ENCODE peak calls at places on chromosome 15, in eight cellular contexts. One of them, this sample, is unnamed.

GRCh38 chr15:35505816-35506215 is 40.1 kb downstream of the DPH6 start:
- DNase-seq in body of pancreas: no peak
- DNase-seq in upper lobe of left lung: no peak
- DNase-seq in IMR-90: no peak
- DNase-seq in heart left ventricle: no peak
- DNase-seq in breast epithelium: no peak
- DNase-seq in stomach: no peak
- DNase-seq in transverse colon: no peak
- DNase-seq in this sample: no peak

GRCh38 chr15:40266828-40267304 is 16.0 kb downstream of the ANKRD63 start:
- DNase-seq in body of pancreas: no peak
- DNase-seq in upper lobe of left lung: peak; percentile 92
- DNase-seq in IMR-90: peak; percentile 97
- DNase-seq in heart left ventricle: no peak
- DNase-seq in breast epithelium: no peak
- DNase-seq in stomach: peak; percentile 57
- DNase-seq in transverse colon: peak; percentile 45
- DNase-seq in this sample: peak; percentile 47

GRCh38 chr15:96332854-96333193 is 2.3 kb downstream of the NR2F2 start:
- DNase-seq in body of pancreas: no peak
- DNase-seq in upper lobe of left lung: no peak
- DNase-seq in IMR-90: no peak
- DNase-seq in heart left ventricle: no peak
- DNase-seq in breast epithelium: no peak
- DNase-seq in stomach: no peak
- DNase-seq in transverse colon: no peak
- DNase-seq in this sample: no peak

GRCh38 chr15:95409924-95410323 is 920.6 kb upstream of the NR2F2 start:
- DNase-seq in body of pancreas: no peak
- DNase-seq in upper lobe of left lung: no peak
- DNase-seq in IMR-90: peak; percentile 32
- DNase-seq in heart left ventricle: no peak
- DNase-seq in breast epithelium: no peak
- DNase-seq in stomach: no peak
- DNase-seq in transverse colon: no peak
- DNase-seq in this sample: no peak

GRCh38 chr15:41607033-41607432 is 48.0 kb downstream of the TYRO3 start:
- DNase-seq in body of pancreas: no peak
- DNase-seq in upper lobe of left lung: no peak
- DNase-seq in IMR-90: peak; percentile 97
- DNase-seq in heart left ventricle: no peak
- DNase-seq in breast epithelium: no peak
- DNase-seq in stomach: no peak
- DNase-seq in transverse colon: no peak
- DNase-seq in this sample: no peak

GRCh38 chr15:42037650-42038049 is 16.8 kb upstream of the PLA2G4E start:
- DNase-seq in body of pancreas: peak; percentile 40
- DNase-seq in upper lobe of left lung: peak; percentile 68
- DNase-seq in IMR-90: no peak
- DNase-seq in heart left ventricle: no peak
- DNase-seq in breast epithelium: no peak
- DNase-seq in stomach: peak; percentile 75
- DNase-seq in transverse colon: peak; percentile 65
- DNase-seq in this sample: peak; percentile 94

GRCh38 chr15:65576669-65577068 is 34.3 kb downstream of the INTS14 start:
- DNase-seq in body of pancreas: no peak
- DNase-seq in upper lobe of left lung: no peak
- DNase-seq in IMR-90: peak; percentile 57
- DNase-seq in heart left ventricle: no peak
- DNase-seq in breast epithelium: no peak
- DNase-seq in stomach: no peak
- DNase-seq in transverse colon: no peak
- DNase-seq in this sample: no peak

GRCh38 chr15:33701304-33701696 is 267.0 kb upstream of the CHRM5 start:
- DNase-seq in body of pancreas: no peak
- DNase-seq in upper lobe of left lung: no peak
- DNase-seq in IMR-90: no peak
- DNase-seq in heart left ventricle: no peak
- DNase-seq in breast epithelium: no peak
- DNase-seq in stomach: no peak
- DNase-seq in transverse colon: no peak
- DNase-seq in this sample: no peak

GRCh38 chr15:85858586-85859375 is 64.1 kb upstream of the KLHL25 start:
- DNase-seq in body of pancreas: peak; percentile 71
- DNase-seq in upper lobe of left lung: peak; percentile 59
- DNase-seq in IMR-90: peak; percentile 44
- DNase-seq in heart left ventricle: peak; percentile 39
- DNase-seq in breast epithelium: peak; percentile 65
- DNase-seq in stomach: peak; percentile 72
- DNase-seq in transverse colon: peak; percentile 80
- DNase-seq in this sample: peak; percentile 49

GRCh38 chr15:58293622-58294550 is 137.9 kb upstream of the LIPC start:
- DNase-seq in body of pancreas: no peak
- DNase-seq in upper lobe of left lung: no peak
- DNase-seq in IMR-90: no peak
- DNase-seq in heart left ventricle: no peak
- DNase-seq in breast epithelium: no peak
- DNase-seq in stomach: no peak
- DNase-seq in transverse colon: peak; percentile 22
- DNase-seq in this sample: peak; percentile 66
- TF ChIP-seq POLR2A in body of pancreas: no peak
- TF ChIP-seq POLR2A in upper lobe of left lung: no peak
- TF ChIP-seq POLR2A in IMR-90: no peak
- TF ChIP-seq POLR2A in heart left ventricle: no peak
- TF ChIP-seq POLR2A in breast epithelium: no peak
- TF ChIP-seq POLR2A in stomach: no peak
- TF ChIP-seq POLR2A in transverse colon: no peak
- TF ChIP-seq POLR2A in this sample: no peak

GRCh38 chr15:57298204-57298603 is 78.1 kb upstream of the CGNL1 start:
- DNase-seq in body of pancreas: no peak
- DNase-seq in upper lobe of left lung: no peak
- DNase-seq in IMR-90: peak; percentile 68
- DNase-seq in heart left ventricle: no peak
- DNase-seq in breast epithelium: no peak
- DNase-seq in stomach: no peak
- DNase-seq in transverse colon: no peak
- DNase-seq in this sample: no peak
- TF ChIP-seq POLR2A in body of pancreas: no peak
- TF ChIP-seq POLR2A in upper lobe of left lung: no peak
- TF ChIP-seq POLR2A in IMR-90: no peak
- TF ChIP-seq POLR2A in heart left ventricle: no peak
- TF ChIP-seq POLR2A in breast epithelium: no peak
- TF ChIP-seq POLR2A in stomach: no peak
- TF ChIP-seq POLR2A in transverse colon: no peak
- TF ChIP-seq POLR2A in this sample: no peak

GRCh38 chr15:31373096-31373865 is 46.6 kb downstream of the KLF13 start:
- DNase-seq in body of pancreas: no peak
- DNase-seq in upper lobe of left lung: no peak
- DNase-seq in IMR-90: no peak
- DNase-seq in heart left ventricle: no peak
- DNase-seq in breast epithelium: no peak
- DNase-seq in stomach: no peak
- DNase-seq in transverse colon: no peak
- DNase-seq in this sample: peak; percentile 3
- TF ChIP-seq POLR2A in body of pancreas: no peak
- TF ChIP-seq POLR2A in upper lobe of left lung: no peak
- TF ChIP-seq POLR2A in IMR-90: no peak
- TF ChIP-seq POLR2A in heart left ventricle: no peak
- TF ChIP-seq POLR2A in breast epithelium: no peak
- TF ChIP-seq POLR2A in stomach: no peak
- TF ChIP-seq POLR2A in transverse colon: no peak
- TF ChIP-seq POLR2A in this sample: no peak

GRCh38 chr15:63598467-63599400 is 1.5 kb downstream of the FBXL22 start:
- DNase-seq in body of pancreas: no peak
- DNase-seq in upper lobe of left lung: no peak
- DNase-seq in IMR-90: no peak
- DNase-seq in heart left ventricle: no peak
- DNase-seq in breast epithelium: no peak
- DNase-seq in stomach: peak; percentile 70
- DNase-seq in transverse colon: peak; percentile 79
- DNase-seq in this sample: peak; percentile 76
- TF ChIP-seq POLR2A in body of pancreas: no peak
- TF ChIP-seq POLR2A in upper lobe of left lung: no peak
- TF ChIP-seq POLR2A in IMR-90: no peak
- TF ChIP-seq POLR2A in heart left ventricle: no peak
- TF ChIP-seq POLR2A in breast epithelium: no peak
- TF ChIP-seq POLR2A in stomach: no peak
- TF ChIP-seq POLR2A in transverse colon: peak; percentile 51
- TF ChIP-seq POLR2A in this sample: no peak

GRCh38 chr15:78565097-78565950 is at the start of gene CHRNA5:
- DNase-seq in body of pancreas: peak; percentile 89
- DNase-seq in upper lobe of left lung: peak; percentile 95
- DNase-seq in IMR-90: peak; percentile 66
- DNase-seq in heart left ventricle: peak; percentile 90
- DNase-seq in breast epithelium: peak; percentile 78
- DNase-seq in stomach: peak; percentile 94
- DNase-seq in transverse colon: peak; percentile 97
- DNase-seq in this sample: peak; percentile 79
- TF ChIP-seq POLR2A in body of pancreas: peak; percentile 61
- TF ChIP-seq POLR2A in upper lobe of left lung: no peak
- TF ChIP-seq POLR2A in IMR-90: no peak
- TF ChIP-seq POLR2A in heart left ventricle: no peak
- TF ChIP-seq POLR2A in breast epithelium: no peak
- TF ChIP-seq POLR2A in stomach: no peak
- TF ChIP-seq POLR2A in transverse colon: peak; percentile 35
- TF ChIP-seq POLR2A in this sample: no peak

DNA sequence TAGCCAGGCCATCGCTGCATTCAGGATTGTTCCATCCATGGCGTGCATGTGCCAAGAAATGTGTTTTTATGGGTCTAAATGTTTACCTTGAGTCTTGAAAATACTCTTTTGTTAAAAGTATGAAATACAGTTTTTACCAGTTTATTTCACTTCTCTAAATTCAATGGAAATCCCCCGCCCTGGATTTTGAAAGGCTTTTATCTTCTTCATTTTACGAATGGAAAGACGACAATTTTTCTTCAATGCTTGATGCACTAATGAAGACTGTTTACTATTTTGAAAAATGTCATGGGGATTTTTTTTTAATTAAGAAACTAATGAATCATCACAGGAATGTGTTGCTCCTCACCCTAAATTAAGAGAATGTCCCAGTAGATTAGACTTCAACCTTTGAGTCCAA is 83.5 kb downstream of the FAM81A start:
- DNase-seq in body of pancreas: no peak
- DNase-seq in upper lobe of left lung: no peak
- DNase-seq in IMR-90: no peak
- DNase-seq in heart left ventricle: no peak
- DNase-seq in breast epithelium: no peak
- DNase-seq in stomach: no peak
- DNase-seq in transverse colon: no peak
- DNase-seq in this sample: no peak
- TF ChIP-seq POLR2A in body of pancreas: no peak
- TF ChIP-seq POLR2A in upper lobe of left lung: no peak
- TF ChIP-seq POLR2A in IMR-90: no peak
- TF ChIP-seq POLR2A in heart left ventricle: no peak
- TF ChIP-seq POLR2A in breast epithelium: no peak
- TF ChIP-seq POLR2A in stomach: no peak
- TF ChIP-seq POLR2A in transverse colon: no peak
- TF ChIP-seq POLR2A in this sample: no peak

GRCh38 chr15:51622269-51623180 is at the start of gene DMXL2:
- DNase-seq in body of pancreas: peak; percentile 85
- DNase-seq in upper lobe of left lung: peak; percentile 84
- DNase-seq in IMR-90: peak; percentile 85
- DNase-seq in heart left ventricle: peak; percentile 86
- DNase-seq in breast epithelium: peak; percentile 70
- DNase-seq in stomach: peak; percentile 83
- DNase-seq in transverse colon: peak; percentile 82
- DNase-seq in this sample: peak; percentile 88
- TF ChIP-seq POLR2A in body of pancreas: peak; percentile 58
- TF ChIP-seq POLR2A in upper lobe of left lung: no peak
- TF ChIP-seq POLR2A in IMR-90: no peak
- TF ChIP-seq POLR2A in heart left ventricle: no peak
- TF ChIP-seq POLR2A in breast epithelium: no peak
- TF ChIP-seq POLR2A in stomach: no peak
- TF ChIP-seq POLR2A in transverse colon: peak; percentile 47
- TF ChIP-seq POLR2A in this sample: peak; percentile 59

DNA sequence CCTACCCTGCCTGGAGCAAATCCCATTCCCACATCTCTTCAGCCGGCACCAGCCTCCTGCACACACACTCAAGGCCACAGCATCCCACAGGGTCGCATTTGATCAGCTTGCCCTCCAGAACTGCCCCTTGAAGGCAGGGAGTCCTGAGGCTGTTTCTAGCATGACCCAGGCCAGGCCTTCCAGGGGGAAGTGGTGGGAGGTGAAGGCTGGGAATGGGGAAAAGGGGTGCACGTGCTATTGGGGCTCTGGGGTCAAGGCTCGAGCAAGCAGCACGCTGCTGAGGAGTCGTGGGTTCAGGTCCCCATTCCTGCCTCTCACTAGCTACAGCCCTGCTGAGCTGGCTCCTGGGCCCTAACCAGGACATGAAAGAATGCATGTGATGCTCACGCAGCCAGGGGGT is 24.9 kb downstream of the SEMA7A start:
- DNase-seq in body of pancreas: no peak
- DNase-seq in upper lobe of left lung: no peak
- DNase-seq in IMR-90: no peak
- DNase-seq in heart left ventricle: no peak
- DNase-seq in breast epithelium: no peak
- DNase-seq in stomach: no peak
- DNase-seq in transverse colon: no peak
- DNase-seq in this sample: no peak
- TF ChIP-seq POLR2A in body of pancreas: no peak
- TF ChIP-seq POLR2A in upper lobe of left lung: no peak
- TF ChIP-seq POLR2A in IMR-90: no peak
- TF ChIP-seq POLR2A in heart left ventricle: no peak
- TF ChIP-seq POLR2A in breast epithelium: no peak
- TF ChIP-seq POLR2A in stomach: no peak
- TF ChIP-seq POLR2A in transverse colon: no peak
- TF ChIP-seq POLR2A in this sample: no peak

GRCh38 chr15:62288361-62289017 is 123.4 kb upstream of the C2CD4B start:
- DNase-seq in body of pancreas: no peak
- DNase-seq in upper lobe of left lung: no peak
- DNase-seq in IMR-90: no peak
- DNase-seq in heart left ventricle: no peak
- DNase-seq in breast epithelium: no peak
- DNase-seq in stomach: no peak
- DNase-seq in transverse colon: no peak
- DNase-seq in this sample: no peak
- TF ChIP-seq POLR2A in body of pancreas: no peak
- TF ChIP-seq POLR2A in upper lobe of left lung: no peak
- TF ChIP-seq POLR2A in IMR-90: no peak
- TF ChIP-seq POLR2A in heart left ventricle: no peak
- TF ChIP-seq POLR2A in breast epithelium: no peak
- TF ChIP-seq POLR2A in stomach: no peak
- TF ChIP-seq POLR2A in transverse colon: no peak
- TF ChIP-seq POLR2A in this sample: no peak

This sample was measured in thyroid gland.